ENCODE peak calls at places on chromosomes 5 and 9, in seven cellular contexts. T is H1, W is HCT116, L is HepG2, Q is K562, C is GM12878, B is SK-N-SH. F is an unnamed sample.

GRCh38 chr5:124661317-124662141 is 84.9 kb downstream of the ZNF608 start:
- DNase-seq in T (no peak), L (peak; percentile 99), Q (no peak), B (no peak), W (peak; percentile 81), C (no peak), F (peak; percentile 73)

GRCh38 chr9:35675732-35676392 is 2.1 kb downstream of the CA9 start:
- DNase-seq in C (no peak), L (no peak), W (no peak), T (peak; percentile 98), Q (no peak), B (peak; percentile 96), F (no peak)

GRCh38 chr9:115597330-115597729 is 479.4 kb upstream of the TNC start:
- DNase-seq in T (no peak), L (no peak), B (no peak), C (no peak), Q (no peak), W (no peak), F (no peak)

GRCh38 chr5:42621662-42622061 is 135.0 kb upstream of the CCDC152 start:
- DNase-seq in C (no peak), W (no peak), B (no peak), Q (no peak), L (no peak), T (no peak), F (no peak)

GRCh38 chr9:6779417-6780241 is 21.9 kb downstream of the KDM4C start:
- DNase-seq in Q (peak; percentile 31), L (peak; percentile 81), B (peak; percentile 64), W (no peak), C (no peak), T (no peak), F (no peak)

GRCh38 chr5:138981131-138981530 is 106.0 kb upstream of the LRRTM2 start:
- DNase-seq in C (no peak), Q (no peak), B (no peak), T (peak; percentile 23), W (no peak), L (no peak), F (no peak)

GRCh38 chr5:151615431-151615830 is 24.3 kb upstream of the FAT2 start:
- DNase-seq in Q (no peak), B (no peak), T (no peak), W (no peak), C (no peak), L (no peak), F (no peak)

GRCh38 chr5:94807985-94808384 is 189.5 kb downstream of the SLF1 start:
- DNase-seq in T (no peak), W (no peak), L (no peak), B (no peak), Q (no peak), C (no peak), F (no peak)

GRCh38 chr9:5953743-5954707 is 61.4 kb downstream of the RANBP6 start:
- DNase-seq in W (no peak), B (no peak), Q (peak; percentile 6), L (no peak), C (no peak), T (no peak), F (no peak)

GRCh38 chr9:131799177-131799823 is 59.4 kb upstream of the RAPGEF1 start:
- DNase-seq in W (peak; percentile 10), T (peak; percentile 89), Q (peak; percentile 75), B (no peak), C (no peak), L (peak; percentile 24), F (peak; percentile 85)

GRCh38 chr5:77168884-77169254 is 41.6 kb upstream of the PDE8B start:
- DNase-seq in W (no peak), L (no peak), Q (peak; percentile 40), B (no peak), C (no peak), T (no peak), F (peak; percentile 95)

GRCh38 chr9:77707696-77708095 is 59.6 kb upstream of the GNA14 start:
- DNase-seq in W (peak; percentile 22), B (no peak), C (no peak), T (no peak), L (peak; percentile 62), Q (no peak), F (peak; percentile 30)

GRCh38 chr9:114169029-114169939 is 13.9 kb downstream of the COL27A1 start:
- DNase-seq in T (no peak), L (no peak), W (no peak), C (no peak), Q (no peak), B (no peak), F (no peak)

GRCh38 chr5:103446813-103447212 is 115.8 kb downstream of the NUDT12 start:
- DNase-seq in Q (no peak), C (no peak), B (no peak), T (no peak), W (no peak), L (no peak), F (no peak)

DNA sequence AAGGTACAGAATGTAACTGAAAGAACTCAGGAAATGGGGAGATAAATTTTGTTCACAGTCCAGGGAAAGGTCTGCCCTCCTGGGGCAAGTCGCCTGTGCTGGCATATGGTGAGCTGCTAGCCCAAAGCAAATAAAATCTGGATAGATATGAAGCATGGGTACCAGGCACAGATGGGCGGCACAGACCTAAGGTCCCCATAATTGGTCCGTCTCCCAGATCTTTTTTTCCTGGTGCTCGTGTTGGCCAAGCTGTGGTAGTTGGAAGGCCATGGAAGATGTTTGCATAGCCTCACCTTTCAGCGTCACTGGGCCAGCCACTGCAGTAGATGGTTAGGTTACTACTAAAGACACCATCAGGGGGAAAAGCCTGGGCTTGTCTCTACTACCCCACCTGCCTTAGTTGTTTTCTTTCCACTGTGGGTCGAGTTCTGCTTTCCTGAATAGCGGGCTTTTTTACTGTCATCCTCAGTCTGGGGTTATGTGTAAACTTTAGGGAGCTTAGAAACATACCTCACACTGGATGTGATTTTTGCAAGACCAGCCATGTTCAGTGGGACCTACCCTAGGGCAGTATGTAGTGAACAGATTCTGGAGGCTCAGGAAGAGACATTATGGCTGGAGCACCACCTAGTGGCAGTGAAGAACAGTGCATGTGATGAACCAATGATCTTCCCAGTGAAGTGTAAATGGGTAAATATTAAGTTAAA is 24.2 kb upstream of the GLRX start:
- DNase-seq in C (no peak), B (peak; percentile 83), Q (peak; percentile 79), T (peak; percentile 71), W (no peak), L (peak; percentile 63), F (peak; percentile 78)
- TF ChIP-seq JUND in C (no peak), B (no peak), Q (no peak), T (no peak), W (no peak), L (no peak), F (no peak)

GRCh38 chr5:83082750-83083149 is 5.4 kb downstream of the XRCC4 start:
- DNase-seq in C (no peak), Q (no peak), T (no peak), W (no peak), L (no peak), B (no peak), F (no peak)

GRCh38 chr5:83076742-83077661 is at the start of the genes TMEM167A and XRCC4:
- DNase-seq in C (peak; percentile 96), Q (peak; percentile 88), T (peak; percentile 85), W (peak; percentile 98), L (peak; percentile 99), B (peak; percentile 85), F (peak; percentile 84)

GRCh38 chr5:83072946-83073345 is 4.2 kb downstream of the TMEM167A start:
- DNase-seq in T (no peak), W (no peak), B (no peak), L (no peak), C (no peak), Q (no peak), F (no peak)

DNA sequence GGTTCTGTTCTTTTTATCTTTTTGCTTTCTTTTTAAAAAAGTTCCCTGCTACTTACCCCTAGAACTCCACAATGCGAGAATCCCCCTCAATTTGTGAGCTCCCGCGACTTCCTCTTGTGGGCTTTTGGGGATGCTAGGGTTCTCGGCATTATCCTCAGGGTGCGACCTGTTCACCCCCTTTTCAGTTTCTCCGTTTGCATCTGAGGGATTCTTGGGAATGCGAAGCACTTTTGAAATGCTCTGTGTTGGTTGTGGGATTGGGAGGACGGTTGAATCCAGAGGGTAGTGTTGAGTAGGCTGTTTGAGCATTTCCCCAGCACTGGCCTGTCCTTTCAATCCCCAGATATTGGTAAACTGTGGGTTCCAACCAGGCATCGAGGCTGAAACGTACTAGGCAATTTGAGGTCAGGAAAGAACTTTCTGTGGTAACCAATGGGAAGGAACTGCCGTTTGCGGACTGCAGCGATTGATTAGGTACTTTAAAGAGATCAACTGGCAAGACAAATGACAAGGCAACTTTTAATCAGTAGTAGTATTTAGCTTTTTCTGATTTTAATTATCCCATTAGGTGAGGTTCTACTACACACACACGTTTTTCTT is 415 bp downstream of the XRCC4 start:
- DNase-seq in C (no peak), W (no peak), Q (peak; percentile 18), B (no peak), T (peak; percentile 67), L (peak; percentile 64), F (no peak)
- TF ChIP-seq JUND in C (no peak), W (no peak), Q (no peak), B (no peak), T (no peak), L (no peak), F (no peak)

GRCh38 chr5:136699661-136700060 is 334.3 kb upstream of the TRPC7 start:
- DNase-seq in L (no peak), B (no peak), C (no peak), Q (no peak), W (no peak), T (no peak), F (no peak)
- TF ChIP-seq JUND in L (no peak), B (no peak), C (no peak), Q (no peak), W (no peak), T (no peak), F (no peak)

DNA sequence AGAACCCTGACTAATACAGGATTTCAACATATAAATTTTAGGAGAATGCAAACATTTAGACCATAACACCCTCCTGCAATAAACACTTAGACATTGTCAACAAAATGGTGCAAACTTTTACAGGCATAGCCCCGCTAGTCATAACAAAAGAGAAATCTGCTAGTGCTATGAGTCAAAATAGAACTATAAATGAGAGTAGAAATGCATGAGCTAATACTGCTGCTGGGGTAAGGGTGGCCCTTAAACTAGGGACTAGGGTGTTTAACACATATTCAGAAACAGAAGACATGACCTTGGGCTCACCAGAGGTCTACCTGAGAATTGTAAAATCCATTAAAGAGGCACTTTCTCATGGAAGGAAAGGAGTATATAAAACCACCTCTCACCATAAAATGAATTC is 131.6 kb downstream of the TLR4 start:
- DNase-seq in T (no peak), L (no peak), B (no peak), Q (no peak), C (no peak), W (no peak), F (no peak)
- TF ChIP-seq JUND in T (no peak), L (no peak), B (no peak), Q (no peak), C (no peak), W (no peak), F (no peak)

F was measured in T47D.